ENCODE peak calls at places on chromosomes 7 and 10, in eight cellular contexts. Q, H, K, O, L, R, C and A are unnamed samples.

GRCh38 chr7:146655928-146656797 is 539.6 kb downstream of the CNTNAP2 start:
- DNase-seq in K (no peak), L (no peak), H (no peak), O (no peak), Q (no peak), R (no peak), C (no peak), A (peak)

GRCh38 chr7:6278749-6279310 is 6.4 kb upstream of the CYTH3 start:
- DNase-seq in R (no peak), C (no peak), L (no peak), O (no peak), H (no peak), K (no peak), Q (no peak), A (no peak)

GRCh38 chr10:115173915-115174443 is 80.8 kb downstream of the ATRNL1 start:
- DNase-seq in L (no peak), O (no peak), H (no peak), Q (no peak), R (no peak), K (no peak), C (no peak), A (no peak)

GRCh38 chr10:60281792-60282353 is 107.8 kb downstream of the ANK3 start:
- DNase-seq in L (no peak), Q (no peak), R (peak), C (no peak), K (no peak), H (no peak), O (no peak), A (peak)

GRCh38 chr10:45432700-45433472 is 58.9 kb downstream of the ALOX5 start:
- DNase-seq in H (no peak), Q (no peak), R (no peak), C (no peak), K (no peak), L (no peak), O (no peak), A (no peak)

GRCh38 chr10:8133146-8133545 is 78.7 kb downstream of the GATA3 start:
- DNase-seq in L (peak), C (no peak), R (no peak), Q (no peak), H (no peak), K (peak), O (no peak), A (no peak)

GRCh38 chr7:132519936-132520335 is 56.3 kb downstream of the PLXNA4 start:
- DNase-seq in R (peak), H (no peak), C (no peak), O (no peak), Q (no peak), L (no peak), K (no peak), A (no peak)

GRCh38 chr10:79356104-79356503 is 8.8 kb downstream of the PPIF start:
- DNase-seq in Q (no peak), K (no peak), L (no peak), R (no peak), C (no peak), H (no peak), O (no peak), A (no peak)

GRCh38 chr7:94655562-94655883 is 410 bp downstream of the SGCE start:
- DNase-seq in H (peak), C (peak), R (no peak), O (no peak), K (no peak), Q (no peak), L (no peak), A (no peak)

GRCh38 chr10:70626056-70626455 is 23.5 kb upstream of the PRF1 start:
- DNase-seq in Q (no peak), R (no peak), L (no peak), K (no peak), H (no peak), O (no peak), C (no peak), A (no peak)

GRCh38 chr10:59944339-59944935 is 38.1 kb upstream of the CCDC6 start:
- DNase-seq in K (no peak), O (no peak), H (no peak), C (no peak), Q (no peak), L (no peak), R (no peak), A (no peak)

GRCh38 chr7:41824284-41824683 is 121.4 kb upstream of the INHBA start:
- DNase-seq in Q (no peak), R (peak), K (no peak), O (no peak), H (no peak), L (no peak), C (no peak), A (no peak)

GRCh38 chr10:114102253-114102652 is 58.6 kb downstream of the ADRB1 start:
- DNase-seq in L (no peak), K (no peak), R (peak), Q (no peak), H (no peak), C (no peak), O (no peak), A (peak)

GRCh38 chr7:121394709-121395140 is 1.4 kb downstream of the FAM3C start:
- DNase-seq in H (no peak), C (no peak), R (peak), O (peak), K (no peak), Q (no peak), L (no peak), A (no peak)